ENCODE peak calls at places on chromosomes 11 and 22, in six cellular contexts. B is CD4-positive, CD25-positive, alpha-beta regulatory T cell; S is CD8-positive, alpha-beta T cell; O is colonic mucosa; W is astrocyte; R is neural progenitor cell. H is an unnamed sample.

GRCh38 chr11:11640996-11641395 is 19.2 kb upstream of the GALNT18 start:
- DNase-seq in B (no peak), S (no peak), O (no peak), W (no peak), R (no peak), H (no peak)

GRCh38 chr22:20466659-20467379 is 28.8 kb downstream of the KLHL22 start:
- DNase-seq in B (no peak), S (no peak), O (no peak), W (no peak), R (no peak), H (no peak)

GRCh38 chr11:1352696-1353382 is 36.9 kb upstream of the BRSK2 start:
- DNase-seq in B (no peak), S (no peak), O (no peak), W (no peak), R (no peak), H (no peak)

GRCh38 chr11:18986744-18987143 is 47.5 kb upstream of the MRGPRX1 start:
- DNase-seq in B (no peak), S (no peak), O (no peak), W (no peak), R (no peak), H (no peak)

GRCh38 chr11:104124979-104125378 is 39.0 kb downstream of the PDGFD start:
- DNase-seq in B (no peak), S (no peak), O (no peak), W (no peak), R (no peak), H (no peak)

GRCh38 chr11:13003726-13004493 is 5.2 kb upstream of the RASSF10 start:
- DNase-seq in B (no peak), S (no peak), O (no peak), W (peak; percentile 94), R (peak; percentile 58), H (no peak)

GRCh38 chr11:104332110-104332509 is 168.2 kb upstream of the PDGFD start:
- DNase-seq in B (no peak), S (no peak), O (no peak), W (no peak), R (peak; percentile 74), H (no peak)

GRCh38 chr11:113528982-113529381 is 53.8 kb upstream of the DRD2 start:
- DNase-seq in B (no peak), S (no peak), O (no peak), W (peak; percentile 58), R (no peak), H (no peak)

GRCh38 chr11:67415501-67416304 is at the start of gene CARNS1:
- DNase-seq in B (no peak), S (no peak), O (no peak), W (no peak), R (peak; percentile 38), H (no peak)

GRCh38 chr11:130674686-130675085 is 226.2 kb downstream of the ADAMTS15 start:
- DNase-seq in B (no peak), S (no peak), O (no peak), W (peak; percentile 32), R (peak; percentile 14), H (no peak)

GRCh38 chr11:61627831-61628753 is 47.2 kb upstream of the SYT7 start:
- DNase-seq in B (no peak), S (no peak), O (peak; percentile 77), W (peak; percentile 40), R (peak; percentile 86), H (peak; percentile 83)

GRCh38 chr11:61054927-61055562 is 47.2 kb upstream of the CD5 start:
- DNase-seq in B (no peak), S (no peak), O (no peak), W (no peak), R (no peak), H (no peak)

GRCh38 chr11:43401252-43401651 is 42.5 kb downstream of the TTC17 start:
- DNase-seq in B (no peak), S (no peak), O (no peak), W (no peak), R (no peak), H (no peak)

GRCh38 chr11:102109896-102110760 is at the start of gene YAP1:
- DNase-seq in B (peak; percentile 27), S (peak; percentile 75), O (peak; percentile 87), W (peak; percentile 93), R (peak; percentile 95), H (peak; percentile 88)

GRCh38 chr11:27721505-27722116 is 21.4 kb upstream of the BDNF start:
- DNase-seq in B (no peak), S (no peak), O (no peak), W (no peak), R (peak; percentile 9), H (no peak)

GRCh38 chr22:31107206-31108118 is at the start of gene SELENOM:
- DNase-seq in B (peak; percentile 87), S (peak; percentile 88), O (peak; percentile 97), W (peak; percentile 93), R (peak; percentile 96), H (peak; percentile 99)

GRCh38 chr11:68868221-68868620 is 26.5 kb upstream of the CPT1A start:
- DNase-seq in B (no peak), S (no peak), O (no peak), W (no peak), R (no peak), H (no peak)

GRCh38 chr22:45783690-45784089 is 112.1 kb downstream of the ATXN10 start:
- DNase-seq in B (no peak), S (no peak), O (no peak), W (no peak), R (no peak), H (no peak)

GRCh38 chr11:69295995-69296889 is 2.3 kb downstream of the MYEOV start:
- DNase-seq in B (no peak), S (no peak), O (no peak), W (no peak), R (no peak), H (no peak)

GRCh38 chr22:42001706-42002105 is 3.1 kb downstream of the WBP2NL start:
- DNase-seq in B (no peak), S (no peak), O (no peak), W (no peak), R (no peak), H (no peak)

GRCh38 chr11:61065955-61066638 is 36.2 kb upstream of the CD5 start:
- DNase-seq in B (no peak), S (peak; percentile 59), O (no peak), W (no peak), R (no peak), H (no peak)

GRCh38 chr11:66045177-66045639 is 3.8 kb downstream of the GAL3ST3 start:
- DNase-seq in B (peak; percentile 79), S (peak; percentile 87), O (peak; percentile 78), W (peak; percentile 36), R (peak; percentile 95), H (peak; percentile 64)

GRCh38 chr11:57462597-57462996 is 2.3 kb downstream of the RTN4RL2 start:
- DNase-seq in B (no peak), S (no peak), O (no peak), W (no peak), R (no peak), H (no peak)

DNA sequence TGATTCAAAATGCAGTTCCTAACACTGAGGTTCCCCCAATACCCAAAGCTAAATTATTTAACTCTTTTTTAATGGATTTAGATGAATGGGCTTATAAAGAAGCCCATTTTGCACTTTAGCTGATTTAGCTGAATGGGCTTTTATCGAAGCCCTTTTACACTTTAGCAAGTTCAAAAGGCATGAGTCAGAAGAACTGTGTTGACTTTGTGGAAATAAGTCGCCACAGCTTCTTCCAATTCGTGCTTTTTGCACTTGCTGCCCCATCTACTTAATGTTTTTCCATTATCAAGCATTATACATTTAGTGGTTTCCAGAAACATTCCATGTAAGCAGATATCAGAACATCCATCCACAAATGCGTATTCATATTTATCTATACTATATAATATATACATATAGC is 20.5 kb upstream of the GRIA4 start:
- DNase-seq in B (no peak), S (no peak), O (no peak), W (peak; percentile 49), R (no peak), H (no peak)
- H3K4me1 ChIP-seq in B (no peaks in the 10 kb centered on the region), S (no peaks in the 10 kb centered on the region), O (no peaks in the 10 kb centered on the region), W (peaks cover 3% of the 10 kb centered on the region), R (peaks cover 8% of the 10 kb centered on the region), H (no peaks in the 10 kb centered on the region)

GRCh38 chr22:28999510-29000224 is 62.0 kb downstream of the C22orf31 start:
- DNase-seq in B (no peak), S (no peak), O (peak; percentile 31), W (no peak), R (no peak), H (no peak)

GRCh38 chr22:29000641-29001040 is 61.0 kb downstream of the C22orf31 start:
- DNase-seq in B (no peak), S (no peak), O (no peak), W (no peak), R (no peak), H (no peak)

GRCh38 chr22:29000225-29000556 is 61.4 kb downstream of the C22orf31 start:
- DNase-seq in B (no peak), S (no peak), O (no peak), W (peak; percentile 25), R (no peak), H (no peak)

GRCh38 chr22:28997342-28997741 is 64.3 kb downstream of the C22orf31 start:
- DNase-seq in B (no peak), S (no peak), O (no peak), W (no peak), R (no peak), H (no peak)

DNA sequence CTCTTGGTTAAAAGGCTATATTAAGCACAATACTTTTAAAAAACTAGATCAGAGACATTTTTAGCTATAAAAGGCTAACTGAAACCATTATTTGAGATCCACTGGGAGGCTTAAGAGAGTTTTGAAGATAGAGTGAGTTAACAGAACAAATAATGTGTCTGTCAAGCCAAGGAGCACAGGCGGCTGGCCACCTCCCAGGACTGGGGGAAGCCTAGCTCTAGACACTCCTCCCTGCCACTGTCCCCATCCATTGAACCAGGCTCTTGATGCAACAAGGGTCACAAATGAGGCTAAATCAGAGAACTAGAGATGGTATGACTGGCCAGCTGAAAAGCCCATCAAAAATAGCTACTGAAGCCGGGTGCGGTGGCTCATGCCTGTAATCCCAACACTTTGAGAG is 63.0 kb downstream of the C22orf31 start:
- DNase-seq in B (no peak), S (no peak), O (no peak), W (no peak), R (no peak), H (no peak)
- H3K4me1 ChIP-seq in B (no peaks in the 10 kb centered on the region), S (no peaks in the 10 kb centered on the region), O (peaks cover 5% of the 10 kb centered on the region), W (no peaks in the 10 kb centered on the region), R (peaks cover 8% of the 10 kb centered on the region), H (no peaks in the 10 kb centered on the region)

DNA sequence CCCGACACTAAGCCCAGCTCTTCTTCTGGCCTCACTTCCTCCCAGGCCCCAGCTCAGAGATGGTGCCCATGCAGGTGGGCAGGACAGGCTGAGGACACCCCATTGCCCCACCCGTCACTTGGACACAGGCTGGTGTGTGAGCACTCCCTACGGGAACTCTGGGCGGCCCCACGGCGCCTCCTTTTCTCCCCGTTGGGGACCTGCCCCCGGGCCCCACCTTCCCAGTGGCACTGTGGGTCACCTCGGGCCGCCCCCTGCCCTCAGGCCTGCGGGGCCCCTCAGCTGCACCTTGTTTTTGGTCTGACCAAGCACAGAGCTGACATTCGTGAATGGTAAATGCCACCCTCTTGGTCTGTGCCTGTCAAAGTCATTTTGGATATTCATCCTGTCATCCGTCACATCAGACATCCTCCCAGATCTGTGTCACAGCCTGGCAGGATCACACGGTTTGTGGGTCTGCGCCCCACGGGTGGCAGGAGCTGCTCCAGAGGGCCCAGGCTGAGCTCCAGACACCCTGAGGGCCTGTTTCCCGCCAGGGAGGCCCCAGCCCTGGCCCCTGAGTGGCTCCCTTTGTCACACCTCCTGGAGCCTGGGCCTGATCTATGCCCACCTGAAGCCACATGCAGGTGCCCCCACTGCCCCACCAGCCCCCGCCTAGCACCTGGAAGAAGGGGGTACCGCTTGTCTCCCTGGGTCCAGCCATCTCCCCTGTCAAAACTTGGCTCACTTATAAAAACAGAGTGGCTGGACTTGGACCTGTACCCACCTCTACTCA is 1188.5 kb downstream of the BRD1 start:
- DNase-seq in B (no peak), S (no peak), O (no peak), W (no peak), R (no peak), H (no peak)
- H3K4me1 ChIP-seq in B (no peaks in the 10 kb centered on the region), S (no peaks in the 10 kb centered on the region), O (no peaks in the 10 kb centered on the region), W (no peaks in the 10 kb centered on the region), R (peaks cover 4% of the 10 kb centered on the region), H (no peaks in the 10 kb centered on the region)

GRCh38 chr11:63683133-63683991 is 2.1 kb downstream of the RTN3 start:
- DNase-seq in B (no peak), S (no peak), O (peak; percentile 46), W (peak; percentile 58), R (no peak), H (no peak)
- H3K4me1 ChIP-seq in B (peaks cover 23% of the 10 kb centered on the region), S (peaks cover 21% of the 10 kb centered on the region), O (peaks cover 5% of the 10 kb centered on the region), W (peaks cover 16% of the 10 kb centered on the region), R (peaks cover 18% of the 10 kb centered on the region), H (peaks cover 18% of the 10 kb centered on the region)

H was measured in uterus.